ENCODE peak calls at places on chromosomes 7 and 10, in six cellular contexts. One of them, this sample, is unnamed. For H3K36me3 and H3K9me3, the result is how much of the 10 kb centered on the place peaks cover.

GRCh38 chr10:119633538-119634218 is 17.5 kb upstream of the BAG3 start:
- DNase-seq in adrenal gland: no peak
- DNase-seq in IMR-90: no peak
- DNase-seq in heart left ventricle: no peak
- DNase-seq in uterus: no peak
- DNase-seq in tibial nerve: no peak
- DNase-seq in this sample: no peak

GRCh38 chr10:34063592-34063991 is 729.1 kb upstream of the NRP1 start:
- DNase-seq in IMR-90: no peak
- DNase-seq in adrenal gland: no peak
- DNase-seq in heart left ventricle: no peak
- DNase-seq in uterus: no peak
- DNase-seq in tibial nerve: no peak
- DNase-seq in this sample: no peak

GRCh38 chr10:43076876-43077420 is at the start of gene RET:
- DNase-seq in uterus: peak
- DNase-seq in heart left ventricle: no peak
- DNase-seq in IMR-90: no peak
- DNase-seq in adrenal gland: no peak
- DNase-seq in tibial nerve: no peak
- DNase-seq in this sample: no peak

GRCh38 chr7:124130-124949 is 68.0 kb upstream of the FAM20C start:
- DNase-seq in tibial nerve: no peak
- DNase-seq in uterus: no peak
- DNase-seq in IMR-90: no peak
- DNase-seq in heart left ventricle: peak
- DNase-seq in adrenal gland: no peak
- DNase-seq in this sample: peak

GRCh38 chr7:130350945-130351663 is 6.5 kb downstream of the CPA5 start:
- DNase-seq in adrenal gland: no peak
- DNase-seq in uterus: no peak
- DNase-seq in tibial nerve: no peak
- DNase-seq in heart left ventricle: peak
- DNase-seq in IMR-90: no peak
- DNase-seq in this sample: no peak

GRCh38 chr10:102869290-102870198 is at the start of gene AS3MT:
- DNase-seq in adrenal gland: peak
- DNase-seq in tibial nerve: no peak
- DNase-seq in IMR-90: no peak
- DNase-seq in heart left ventricle: peak
- DNase-seq in uterus: peak
- DNase-seq in this sample: peak

GRCh38 chr10:113449151-113449695 is 103.6 kb upstream of the HABP2 start:
- DNase-seq in tibial nerve: no peak
- DNase-seq in heart left ventricle: no peak
- DNase-seq in uterus: no peak
- DNase-seq in IMR-90: no peak
- DNase-seq in adrenal gland: no peak
- DNase-seq in this sample: no peak

GRCh38 chr10:61634711-61635110 is 28.0 kb upstream of the CABCOCO1 start:
- DNase-seq in adrenal gland: no peak
- DNase-seq in heart left ventricle: no peak
- DNase-seq in uterus: no peak
- DNase-seq in IMR-90: peak
- DNase-seq in tibial nerve: no peak
- DNase-seq in this sample: no peak

GRCh38 chr7:118152632-118153031 is 31.3 kb upstream of the LSM8 start:
- DNase-seq in tibial nerve: no peak
- DNase-seq in IMR-90: no peak
- DNase-seq in adrenal gland: no peak
- DNase-seq in heart left ventricle: no peak
- DNase-seq in uterus: no peak
- DNase-seq in this sample: no peak

GRCh38 chr10:3786295-3786981 is 1.4 kb upstream of the KLF6 start:
- DNase-seq in IMR-90: peak
- DNase-seq in tibial nerve: no peak
- DNase-seq in heart left ventricle: peak
- DNase-seq in adrenal gland: peak
- DNase-seq in uterus: no peak
- DNase-seq in this sample: peak

GRCh38 chr7:73569042-73569608 is 9.3 kb downstream of the TBL2 start:
- DNase-seq in tibial nerve: no peak
- DNase-seq in IMR-90: no peak
- DNase-seq in heart left ventricle: no peak
- DNase-seq in adrenal gland: no peak
- DNase-seq in uterus: no peak
- DNase-seq in this sample: no peak
- TF ChIP-seq POLR2A in tibial nerve: no peak
- TF ChIP-seq POLR2A in IMR-90: no peak
- TF ChIP-seq POLR2A in heart left ventricle: no peak
- TF ChIP-seq POLR2A in adrenal gland: no peak
- TF ChIP-seq POLR2A in uterus: no peak
- TF ChIP-seq POLR2A in this sample: no peak

DNA sequence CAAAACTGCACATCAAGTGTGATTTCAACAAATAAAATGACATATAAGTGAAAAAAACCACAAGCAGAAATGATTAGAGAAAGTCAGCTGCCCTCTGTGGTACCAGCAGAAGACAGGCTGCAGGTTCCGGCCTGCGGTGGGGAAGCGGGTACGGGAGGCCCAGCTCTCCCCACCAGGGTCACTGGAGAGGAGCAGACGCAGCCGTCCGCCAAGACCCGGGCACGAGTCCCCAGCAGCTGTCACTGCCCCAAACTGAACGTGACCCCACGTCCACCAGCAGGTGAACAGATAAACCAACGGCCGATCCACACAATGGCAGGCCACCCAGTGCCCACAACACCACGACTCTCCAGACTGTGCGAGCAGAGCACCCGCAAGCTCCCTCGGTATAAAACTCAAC is 16.1 kb upstream of the MICALL2 start:
- DNase-seq in tibial nerve: no peak
- DNase-seq in uterus: no peak
- DNase-seq in adrenal gland: no peak
- DNase-seq in IMR-90: no peak
- DNase-seq in heart left ventricle: no peak
- DNase-seq in this sample: no peak
- H3K36me3 ChIP-seq in tibial nerve: under half
- H3K36me3 ChIP-seq in uterus: under half
- H3K36me3 ChIP-seq in adrenal gland: half or more
- H3K36me3 ChIP-seq in IMR-90: half or more
- H3K36me3 ChIP-seq in heart left ventricle: half or more
- H3K36me3 ChIP-seq in this sample: half or more

DNA sequence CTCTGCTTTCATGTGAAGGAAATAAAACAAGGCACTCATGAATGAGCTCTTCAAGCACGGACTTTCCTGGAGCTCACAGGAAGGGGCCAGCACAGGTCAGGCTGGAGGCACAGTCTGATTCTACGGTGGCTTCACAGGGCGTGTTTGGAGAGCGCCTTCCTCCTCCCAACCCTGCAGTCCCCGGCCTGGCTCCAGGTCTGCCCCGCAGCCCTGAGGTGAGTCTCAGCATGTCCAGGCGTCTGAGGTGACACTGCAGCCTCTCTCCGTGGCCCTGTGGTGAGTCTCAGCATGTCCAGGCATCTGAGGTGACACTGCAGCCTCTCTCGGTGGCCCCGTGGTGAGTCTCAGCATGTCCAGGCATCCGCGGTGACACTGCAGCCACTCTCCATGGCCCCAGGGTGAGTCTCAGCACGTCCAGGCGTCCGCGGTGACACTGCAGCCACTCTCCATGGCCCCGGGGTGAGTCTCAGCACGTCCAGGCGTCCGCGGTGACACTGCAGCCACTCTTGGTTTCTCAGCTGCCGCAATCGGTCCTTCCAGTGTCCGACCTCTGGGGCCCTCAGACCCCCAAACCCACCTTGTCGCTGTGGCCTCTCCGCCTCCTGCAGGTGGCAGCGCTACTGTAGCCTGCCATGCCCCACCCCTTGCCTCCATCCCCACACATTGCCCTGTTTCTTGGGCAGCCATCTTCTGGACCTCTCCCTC is 381.7 kb downstream of the DNAJB6 start:
- DNase-seq in tibial nerve: no peak
- DNase-seq in heart left ventricle: no peak
- DNase-seq in adrenal gland: no peak
- DNase-seq in uterus: no peak
- DNase-seq in IMR-90: no peak
- DNase-seq in this sample: peak
- H3K9me3 ChIP-seq in tibial nerve: under half
- H3K9me3 ChIP-seq in heart left ventricle: under half
- H3K9me3 ChIP-seq in adrenal gland: under half
- H3K9me3 ChIP-seq in uterus: under half
- H3K9me3 ChIP-seq in IMR-90: half or more
- H3K9me3 ChIP-seq in this sample: under half

GRCh38 chr7:17298102-17298839 is at the start of gene AHR:
- DNase-seq in adrenal gland: peak
- DNase-seq in heart left ventricle: peak
- DNase-seq in IMR-90: peak
- DNase-seq in tibial nerve: peak
- DNase-seq in uterus: peak
- DNase-seq in this sample: peak

GRCh38 chr7:17299477-17299991 is 1.1 kb downstream of the AHR start:
- DNase-seq in IMR-90: peak
- DNase-seq in heart left ventricle: no peak
- DNase-seq in tibial nerve: no peak
- DNase-seq in uterus: no peak
- DNase-seq in adrenal gland: no peak
- DNase-seq in this sample: peak

GRCh38 chr7:17297243-17297642 is 1.2 kb upstream of the AHR start:
- DNase-seq in uterus: no peak
- DNase-seq in tibial nerve: no peak
- DNase-seq in heart left ventricle: no peak
- DNase-seq in IMR-90: no peak
- DNase-seq in adrenal gland: no peak
- DNase-seq in this sample: no peak

GRCh38 chr7:17300012-17300411 is 1.6 kb downstream of the AHR start:
- DNase-seq in uterus: no peak
- DNase-seq in tibial nerve: no peak
- DNase-seq in IMR-90: no peak
- DNase-seq in adrenal gland: no peak
- DNase-seq in heart left ventricle: no peak
- DNase-seq in this sample: no peak

GRCh38 chr7:17298840-17299476 is 506 bp downstream of the AHR start:
- DNase-seq in heart left ventricle: peak
- DNase-seq in IMR-90: peak
- DNase-seq in tibial nerve: peak
- DNase-seq in uterus: peak
- DNase-seq in adrenal gland: peak
- DNase-seq in this sample: peak
- TF ChIP-seq POLR2A in heart left ventricle: no peak
- TF ChIP-seq POLR2A in IMR-90: no peak
- TF ChIP-seq POLR2A in tibial nerve: peak
- TF ChIP-seq POLR2A in uterus: peak
- TF ChIP-seq POLR2A in adrenal gland: no peak
- TF ChIP-seq POLR2A in this sample: no peak

DNA sequence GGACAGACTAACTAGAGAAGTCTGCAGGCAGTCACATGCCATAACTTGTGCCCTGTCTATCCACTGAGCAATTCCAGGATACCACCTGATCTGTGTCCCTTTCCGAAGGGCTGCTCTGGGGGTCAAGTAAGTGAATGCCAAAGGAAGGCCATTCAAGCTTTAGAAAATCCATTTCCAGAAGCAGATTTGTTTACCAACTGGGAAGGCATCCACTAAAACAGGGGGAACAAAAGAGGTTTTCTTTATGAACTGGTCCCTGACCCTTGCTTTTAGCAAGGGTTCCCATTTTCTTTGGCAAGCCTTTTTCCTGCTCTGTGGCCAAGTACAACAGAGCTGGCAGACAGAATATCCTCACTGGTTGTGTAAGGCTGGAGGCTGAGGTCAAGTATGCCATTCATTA is 36.5 kb downstream of the ITPRID1 start:
- DNase-seq in tibial nerve: no peak
- DNase-seq in adrenal gland: no peak
- DNase-seq in heart left ventricle: no peak
- DNase-seq in IMR-90: no peak
- DNase-seq in uterus: no peak
- DNase-seq in this sample: no peak
- H3K36me3 ChIP-seq in tibial nerve: under half
- H3K36me3 ChIP-seq in adrenal gland: under half
- H3K36me3 ChIP-seq in heart left ventricle: under half
- H3K36me3 ChIP-seq in IMR-90: under half
- H3K36me3 ChIP-seq in uterus: under half
- H3K36me3 ChIP-seq in this sample: under half

GRCh38 chr10:7329219-7329618 is 81.6 kb downstream of the SFMBT2 start:
- DNase-seq in tibial nerve: no peak
- DNase-seq in uterus: no peak
- DNase-seq in adrenal gland: no peak
- DNase-seq in IMR-90: no peak
- DNase-seq in heart left ventricle: no peak
- DNase-seq in this sample: no peak
- H3K9me3 ChIP-seq in tibial nerve: under half
- H3K9me3 ChIP-seq in uterus: under half
- H3K9me3 ChIP-seq in adrenal gland: under half
- H3K9me3 ChIP-seq in IMR-90: under half
- H3K9me3 ChIP-seq in heart left ventricle: under half
- H3K9me3 ChIP-seq in this sample: under half

GRCh38 chr10:22244855-22245254 is 27.0 kb upstream of the EBLN1 start:
- DNase-seq in IMR-90: no peak
- DNase-seq in adrenal gland: no peak
- DNase-seq in uterus: no peak
- DNase-seq in heart left ventricle: no peak
- DNase-seq in tibial nerve: no peak
- DNase-seq in this sample: no peak

GRCh38 chr10:22244001-22244400 is 26.2 kb upstream of the EBLN1 start:
- DNase-seq in tibial nerve: no peak
- DNase-seq in adrenal gland: no peak
- DNase-seq in IMR-90: no peak
- DNase-seq in uterus: no peak
- DNase-seq in heart left ventricle: no peak
- DNase-seq in this sample: no peak

GRCh38 chr10:22247636-22248035 is 29.8 kb upstream of the EBLN1 start:
- DNase-seq in tibial nerve: no peak
- DNase-seq in uterus: no peak
- DNase-seq in IMR-90: no peak
- DNase-seq in heart left ventricle: no peak
- DNase-seq in adrenal gland: no peak
- DNase-seq in this sample: no peak

GRCh38 chr10:22245567-22245966 is 27.8 kb upstream of the EBLN1 start:
- DNase-seq in IMR-90: no peak
- DNase-seq in tibial nerve: no peak
- DNase-seq in heart left ventricle: no peak
- DNase-seq in adrenal gland: no peak
- DNase-seq in uterus: no peak
- DNase-seq in this sample: no peak

DNA sequence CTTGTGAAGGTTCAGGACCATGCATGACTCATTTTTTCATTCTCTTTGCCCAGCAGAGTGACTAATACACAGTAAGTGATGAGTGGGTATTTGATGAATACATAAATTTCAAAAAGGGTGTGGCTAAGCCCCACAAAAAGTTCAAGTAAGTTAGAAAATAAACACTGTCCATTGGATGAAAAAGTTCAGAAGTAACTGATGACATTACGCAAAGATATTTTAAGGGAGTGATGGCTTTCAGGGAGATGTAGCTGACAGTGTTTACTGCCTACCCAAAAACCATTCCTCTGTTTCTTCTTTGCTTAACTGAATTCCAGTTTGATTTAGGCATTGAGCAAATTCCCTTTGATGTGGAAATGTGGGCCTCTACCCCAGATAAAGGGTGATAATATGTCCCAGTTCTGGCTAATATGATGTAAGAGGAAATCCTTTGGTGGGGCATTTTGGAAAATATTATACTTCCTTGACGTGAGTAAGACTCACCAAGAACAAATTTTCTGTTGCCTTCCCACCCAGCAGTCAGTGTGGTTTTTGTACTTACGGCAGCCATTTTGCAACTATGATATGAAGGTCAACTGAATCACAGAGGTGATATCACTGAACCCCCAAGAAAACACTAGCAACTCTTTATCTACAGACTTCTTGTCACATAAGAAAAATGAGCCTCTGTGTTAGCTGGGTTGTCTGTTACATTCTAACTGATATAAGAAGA is 29.0 kb upstream of the EBLN1 start:
- DNase-seq in adrenal gland: no peak
- DNase-seq in heart left ventricle: no peak
- DNase-seq in uterus: no peak
- DNase-seq in IMR-90: peak
- DNase-seq in tibial nerve: no peak
- DNase-seq in this sample: no peak
- TF ChIP-seq POLR2A in adrenal gland: no peak
- TF ChIP-seq POLR2A in heart left ventricle: no peak
- TF ChIP-seq POLR2A in uterus: no peak
- TF ChIP-seq POLR2A in IMR-90: no peak
- TF ChIP-seq POLR2A in tibial nerve: no peak
- TF ChIP-seq POLR2A in this sample: no peak

This sample was measured in Peyer's patch.